ENCODE peak calls at places on chromosomes 1 and 21, in four cellular contexts. One of them, this sample, is unnamed.

GRCh38 chr1:201870397-201870796 is 18.3 kb upstream of the SHISA4 start:
- DNase-seq in MM.1S: no peak
- DNase-seq in Peyer's patch: no peak
- DNase-seq in M059J: peak
- DNase-seq in this sample: no peak

GRCh38 chr1:58251415-58252073 is 295.0 kb downstream of the OMA1 start:
- DNase-seq in MM.1S: no peak
- DNase-seq in M059J: peak
- DNase-seq in Peyer's patch: no peak
- DNase-seq in this sample: peak

GRCh38 chr1:248914982-248915381 is 8.9 kb downstream of the PGBD2 start:
- DNase-seq in M059J: no peak
- DNase-seq in MM.1S: no peak
- DNase-seq in Peyer's patch: no peak
- DNase-seq in this sample: no peak

GRCh38 chr1:227131193-227131592 is 187.1 kb downstream of the CDC42BPA start:
- DNase-seq in M059J: peak
- DNase-seq in Peyer's patch: no peak
- DNase-seq in MM.1S: peak
- DNase-seq in this sample: no peak

GRCh38 chr1:68142461-68142860 is 89.9 kb downstream of the WLS start:
- DNase-seq in MM.1S: no peak
- DNase-seq in M059J: no peak
- DNase-seq in Peyer's patch: no peak
- DNase-seq in this sample: no peak

GRCh38 chr21:34075099-34075425 is 1.7 kb downstream of the MRPS6 start:
- DNase-seq in M059J: no peak
- DNase-seq in MM.1S: no peak
- DNase-seq in Peyer's patch: no peak
- DNase-seq in this sample: no peak

GRCh38 chr1:56710646-56711045 is 65.5 kb downstream of the PRKAA2 start:
- DNase-seq in Peyer's patch: no peak
- DNase-seq in MM.1S: no peak
- DNase-seq in M059J: peak
- DNase-seq in this sample: no peak

GRCh38 chr1:247375747-247376146 is 40.2 kb upstream of the NLRP3 start:
- DNase-seq in MM.1S: no peak
- DNase-seq in Peyer's patch: no peak
- DNase-seq in M059J: no peak
- DNase-seq in this sample: no peak

GRCh38 chr1:151710187-151710586 is 6.4 kb downstream of the CELF3 start:
- DNase-seq in Peyer's patch: no peak
- DNase-seq in M059J: peak
- DNase-seq in MM.1S: no peak
- DNase-seq in this sample: peak

GRCh38 chr1:38648417-38648816 is 211.2 kb downstream of the RRAGC start:
- DNase-seq in Peyer's patch: no peak
- DNase-seq in M059J: no peak
- DNase-seq in MM.1S: no peak
- DNase-seq in this sample: no peak

GRCh38 chr1:56758135-56758534 is 61.1 kb downstream of the FYB2 start:
- DNase-seq in MM.1S: no peak
- DNase-seq in M059J: peak
- DNase-seq in Peyer's patch: no peak
- DNase-seq in this sample: no peak

GRCh38 chr1:54614024-54614423 is 9.3 kb downstream of the FAM151A start:
- DNase-seq in Peyer's patch: no peak
- DNase-seq in M059J: no peak
- DNase-seq in MM.1S: no peak
- DNase-seq in this sample: no peak

GRCh38 chr1:218957971-218958370 is 215.7 kb upstream of the LYPLAL1 start:
- DNase-seq in M059J: no peak
- DNase-seq in Peyer's patch: no peak
- DNase-seq in MM.1S: no peak
- DNase-seq in this sample: no peak

GRCh38 chr1:214569357-214570004 is 18.1 kb upstream of the PTPN14 start:
- DNase-seq in M059J: peak
- DNase-seq in Peyer's patch: no peak
- DNase-seq in MM.1S: no peak
- DNase-seq in this sample: no peak

GRCh38 chr1:216034506-216034905 is 388.7 kb downstream of the USH2A start:
- DNase-seq in M059J: peak
- DNase-seq in Peyer's patch: no peak
- DNase-seq in MM.1S: no peak
- DNase-seq in this sample: no peak

GRCh38 chr1:26833432-26834405 is 7.2 kb downstream of the ZDHHC18 start:
- DNase-seq in M059J: no peak
- DNase-seq in Peyer's patch: peak
- DNase-seq in MM.1S: peak
- DNase-seq in this sample: peak

GRCh38 chr21:42186591-42186990 is 32.3 kb upstream of the ABCG1 start:
- DNase-seq in Peyer's patch: no peak
- DNase-seq in MM.1S: no peak
- DNase-seq in M059J: no peak
- DNase-seq in this sample: no peak

GRCh38 chr1:240178366-240178765 is 86.7 kb downstream of the FMN2 start:
- DNase-seq in Peyer's patch: no peak
- DNase-seq in M059J: peak
- DNase-seq in MM.1S: no peak
- DNase-seq in this sample: no peak

GRCh38 chr1:234597894-234598293 is 12.1 kb downstream of the IRF2BP2 start:
- DNase-seq in Peyer's patch: peak
- DNase-seq in MM.1S: peak
- DNase-seq in M059J: peak
- DNase-seq in this sample: peak

GRCh38 chr1:6424619-6425593 is at the start of gene ESPN:
- DNase-seq in Peyer's patch: no peak
- DNase-seq in MM.1S: no peak
- DNase-seq in M059J: no peak
- DNase-seq in this sample: no peak

GRCh38 chr1:64042331-64043100 is 160.9 kb upstream of the UBE2U start:
- DNase-seq in MM.1S: no peak
- DNase-seq in M059J: peak
- DNase-seq in Peyer's patch: no peak
- DNase-seq in this sample: no peak

GRCh38 chr1:243977104-243977503 is 74.0 kb upstream of the ZBTB18 start:
- DNase-seq in M059J: no peak
- DNase-seq in MM.1S: peak
- DNase-seq in Peyer's patch: no peak
- DNase-seq in this sample: no peak

GRCh38 chr1:155255243-155256100 is at the start of gene ENTREP3:
- DNase-seq in Peyer's patch: peak
- DNase-seq in MM.1S: peak
- DNase-seq in M059J: peak
- DNase-seq in this sample: peak

GRCh38 chr1:223712184-223712855 is at the start of gene CAPN2:
- DNase-seq in Peyer's patch: peak
- DNase-seq in MM.1S: peak
- DNase-seq in M059J: peak
- DNase-seq in this sample: peak

GRCh38 chr1:178254433-178254832 is 160.5 kb downstream of the RASAL2 start:
- DNase-seq in Peyer's patch: no peak
- DNase-seq in M059J: no peak
- DNase-seq in MM.1S: no peak
- DNase-seq in this sample: no peak

GRCh38 chr1:44084998-44085675 is 33.5 kb upstream of the KLF17 start:
- DNase-seq in MM.1S: no peak
- DNase-seq in Peyer's patch: no peak
- DNase-seq in M059J: peak
- DNase-seq in this sample: no peak

GRCh38 chr1:156931553-156931952 is 11.1 kb downstream of the LRRC71 start:
- DNase-seq in Peyer's patch: no peak
- DNase-seq in M059J: no peak
- DNase-seq in MM.1S: no peak
- DNase-seq in this sample: no peak

GRCh38 chr1:243712242-243712641 is 137.8 kb downstream of the AKT3 start:
- DNase-seq in M059J: no peak
- DNase-seq in Peyer's patch: no peak
- DNase-seq in MM.1S: no peak
- DNase-seq in this sample: no peak

GRCh38 chr1:3915551-3916121 is 15.6 kb upstream of the C1orf174 start:
- DNase-seq in Peyer's patch: no peak
- DNase-seq in MM.1S: no peak
- DNase-seq in M059J: no peak
- DNase-seq in this sample: no peak

GRCh38 chr1:62962794-62963776 is 179.2 kb downstream of the ATG4C start:
- DNase-seq in M059J: peak
- DNase-seq in Peyer's patch: no peak
- DNase-seq in MM.1S: peak
- DNase-seq in this sample: peak

GRCh38 chr1:156815307-156815826 is 1.3 kb downstream of the SH2D2A start:
- DNase-seq in MM.1S: no peak
- DNase-seq in Peyer's patch: no peak
- DNase-seq in M059J: peak
- DNase-seq in this sample: no peak

GRCh38 chr1:91889717-91890459 is 3.9 kb upstream of the TGFBR3 start:
- DNase-seq in M059J: peak
- DNase-seq in Peyer's patch: no peak
- DNase-seq in MM.1S: no peak
- DNase-seq in this sample: no peak

GRCh38 chr1:196393742-196394141 is 214.5 kb downstream of the KCNT2 start:
- DNase-seq in M059J: peak
- DNase-seq in Peyer's patch: no peak
- DNase-seq in MM.1S: no peak
- DNase-seq in this sample: no peak

GRCh38 chr1:151680812-151681211 is 35.8 kb downstream of the CELF3 start:
- DNase-seq in Peyer's patch: no peak
- DNase-seq in M059J: peak
- DNase-seq in MM.1S: peak
- DNase-seq in this sample: no peak

GRCh38 chr1:222552882-222553281 is 5.0 kb upstream of the HHIPL2 start:
- DNase-seq in M059J: no peak
- DNase-seq in Peyer's patch: no peak
- DNase-seq in MM.1S: no peak
- DNase-seq in this sample: no peak

GRCh38 chr1:102595106-102595505 is 513.2 kb downstream of the COL11A1 start:
- DNase-seq in Peyer's patch: no peak
- DNase-seq in M059J: peak
- DNase-seq in MM.1S: no peak
- DNase-seq in this sample: no peak

GRCh38 chr1:81582467-81582986 is 218.2 kb upstream of the ADGRL2 start:
- DNase-seq in MM.1S: no peak
- DNase-seq in Peyer's patch: no peak
- DNase-seq in M059J: no peak
- DNase-seq in this sample: peak

GRCh38 chr1:24874611-24875225 is 55.4 kb downstream of the RUNX3 start:
- DNase-seq in Peyer's patch: no peak
- DNase-seq in MM.1S: no peak
- DNase-seq in M059J: no peak
- DNase-seq in this sample: no peak